ENCODE peak calls at places on chromosomes 12 and 14, in nine cellular contexts. P is uterus, B is right lobe of liver, Z is lung, A is stomach, Q is gastrocnemius medialis, L is PC-3, Y is Peyer's patch, U is astrocyte. N is an unnamed sample.

GRCh38 chr12:8823565-8824300 is 1.3 kb downstream of the A2ML1 start:
- DNase-seq in Y (no peak), B (no peak), U (peak; percentile 16), L (no peak), Q (no peak), P (peak; percentile 33), Z (peak; percentile 33), A (no peak), N (no peak)

GRCh38 chr12:131511391-131511802 is 199.5 kb upstream of the SFSWAP start:
- DNase-seq in Q (no peak), Z (no peak), U (peak; percentile 2), P (no peak), Y (no peak), A (no peak), L (peak; percentile 52), B (no peak), N (no peak)

GRCh38 chr12:116382456-116382902 is 105.0 kb upstream of the MED13L start:
- DNase-seq in U (peak; percentile 76), P (no peak), A (no peak), B (no peak), Z (no peak), Q (no peak), L (no peak), Y (no peak), N (no peak)

GRCh38 chr12:112008918-112009317 is 4.0 kb downstream of the TMEM116 start:
- DNase-seq in Z (no peak), Y (no peak), L (no peak), B (no peak), Q (no peak), P (no peak), U (no peak), A (no peak), N (no peak)

GRCh38 chr14:68792022-68792829 is 641 bp downstream of the ZFP36L1 start:
- DNase-seq in L (peak; percentile 45), U (no peak), Q (no peak), Z (peak; percentile 51), Y (peak; percentile 68), B (no peak), A (peak; percentile 29), P (peak; percentile 49), N (peak; percentile 83)

GRCh38 chr14:59254911-59255545 is 66.6 kb downstream of the DAAM1 start:
- DNase-seq in Y (no peak), A (no peak), B (no peak), P (peak; percentile 38), Z (no peak), U (peak; percentile 71), Q (peak; percentile 47), L (no peak), N (no peak)

GRCh38 chr14:61342486-61342885 is 21.1 kb downstream of the PRKCH start:
- DNase-seq in L (no peak), U (no peak), Z (no peak), P (peak; percentile 31), Y (no peak), Q (no peak), B (no peak), A (no peak), N (no peak)

GRCh38 chr12:98373982-98374381 is 141.4 kb upstream of the TMPO start:
- DNase-seq in A (no peak), L (no peak), U (no peak), B (no peak), Z (no peak), Q (no peak), Y (no peak), P (no peak), N (no peak)

GRCh38 chr12:104682790-104683279 is 226.1 kb downstream of the CHST11 start:
- DNase-seq in Z (peak; percentile 70), L (no peak), Y (no peak), B (no peak), U (no peak), A (no peak), Q (no peak), P (no peak), N (no peak)

GRCh38 chr12:80553316-80553715 is 109.3 kb downstream of the PTPRQ start:
- DNase-seq in Y (no peak), A (no peak), Z (no peak), B (no peak), L (peak; percentile 87), P (no peak), Q (no peak), U (peak; percentile 93), N (no peak)

GRCh38 chr14:54686219-54686870 is 119.4 kb downstream of the SAMD4A start:
- DNase-seq in Y (no peak), U (peak; percentile 95), Q (peak; percentile 70), P (peak; percentile 80), B (no peak), L (peak; percentile 92), Z (no peak), A (no peak), N (peak; percentile 82)

GRCh38 chr12:26028953-26029740 is 70.7 kb downstream of the RASSF8 start:
- DNase-seq in Y (no peak), Q (no peak), Z (no peak), L (peak; percentile 85), U (no peak), A (no peak), P (peak; percentile 37), B (no peak), N (no peak)

GRCh38 chr12:123621101-123621500 is 12.4 kb downstream of the EIF2B1 start:
- DNase-seq in Y (no peak), L (no peak), A (no peak), U (no peak), P (no peak), Z (no peak), Q (no peak), B (no peak), N (no peak)

GRCh38 chr14:96039633-96040311 is 610 bp downstream of the C14orf132 start:
- DNase-seq in Y (no peak), P (peak; percentile 34), B (peak; percentile 51), A (no peak), Q (no peak), Z (no peak), L (no peak), U (peak; percentile 14), N (no peak)

GRCh38 chr14:97177016-97177415 is 379.8 kb downstream of the VRK1 start:
- DNase-seq in U (no peak), P (no peak), A (no peak), Z (no peak), Q (no peak), Y (no peak), B (no peak), L (peak; percentile 81), N (no peak)

GRCh38 chr12:75568387-75568786 is 57.0 kb upstream of the KRR1 start:
- DNase-seq in L (no peak), U (peak; percentile 56), Y (no peak), Z (no peak), Q (no peak), B (no peak), P (no peak), A (no peak), N (no peak)

GRCh38 chr12:39619660-39620433 is at the start of gene ABCD2:
- DNase-seq in L (peak; percentile 65), A (peak; percentile 31), Z (no peak), Q (peak; percentile 59), B (peak; percentile 45), Y (peak; percentile 57), P (peak; percentile 84), U (peak; percentile 83), N (peak; percentile 81)

GRCh38 chr14:103216857-103217256 is 93.6 kb downstream of the TNFAIP2 start:
- DNase-seq in B (no peak), A (no peak), Z (no peak), Q (no peak), U (no peak), Y (no peak), P (no peak), L (no peak), N (no peak)

GRCh38 chr14:31271648-31272047 is 64.1 kb upstream of the HECTD1 start:
- DNase-seq in Q (no peak), A (no peak), P (no peak), L (no peak), Y (no peak), Z (no peak), B (no peak), U (no peak), N (no peak)
- H3K27ac ChIP-seq in Q (no peak overlapping the region), A (no peak overlapping the region), P (no peak overlapping the region), L (no peak overlapping the region), Y (no peak overlapping the region), Z (no peak overlapping the region), B (no peak overlapping the region), U (no peak overlapping the region), N (no peak overlapping the region)

GRCh38 chr14:73236752-73237218 is 521 bp upstream of the PAPLN start:
- DNase-seq in Y (no peak), Q (no peak), Z (no peak), B (no peak), L (no peak), A (no peak), U (no peak), P (no peak), N (no peak)

GRCh38 chr14:73236157-73236556 is 1.1 kb upstream of the PAPLN start:
- DNase-seq in Y (no peak), U (no peak), Z (no peak), A (no peak), Q (no peak), P (no peak), L (no peak), B (no peak), N (peak; percentile 70)

GRCh38 chr14:73234586-73235394 is 2.5 kb upstream of the PAPLN start:
- DNase-seq in Y (no peak), U (no peak), B (no peak), L (no peak), Z (no peak), Q (no peak), P (no peak), A (no peak), N (peak; percentile 59)

GRCh38 chr14:73234029-73234428 is 3.3 kb upstream of the PAPLN start:
- DNase-seq in A (no peak), U (no peak), B (no peak), Q (no peak), Z (no peak), L (no peak), P (no peak), Y (no peak), N (peak; percentile 11)

GRCh38 chr14:73235531-73236155 is 1.7 kb upstream of the PAPLN start:
- DNase-seq in U (no peak), P (no peak), Q (no peak), Y (no peak), A (no peak), B (no peak), L (no peak), Z (no peak), N (peak; percentile 68)
- TF ChIP-seq CTCF in U (no peak), P (no peak), Q (no peak), Y (no peak), A (no peak), B (no peak), L (no peak), Z (no peak), N (no peak)

DNA sequence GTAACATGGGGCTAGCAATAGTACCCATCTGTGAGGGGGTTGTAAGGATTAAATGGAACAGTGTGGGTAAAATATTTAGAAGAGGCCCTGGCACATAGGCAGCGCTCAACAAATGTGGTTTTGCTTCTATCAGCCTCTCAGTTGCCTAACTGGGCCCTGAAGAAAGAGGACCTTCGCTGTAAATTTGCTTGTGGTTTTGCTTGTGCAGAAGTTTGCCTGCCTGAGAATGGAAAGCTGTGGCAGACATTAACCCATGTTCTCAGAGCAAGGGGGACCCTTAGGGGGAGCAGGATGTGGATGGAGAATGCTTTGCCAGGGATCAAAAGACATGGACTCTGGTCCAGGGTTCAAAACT is 160.1 kb downstream of the BRMS1L start:
- DNase-seq in A (no peak), L (no peak), Y (no peak), P (no peak), Z (no peak), Q (no peak), U (no peak), B (no peak), N (no peak)
- H3K27ac ChIP-seq in A (no peak overlapping the region), L (no peak overlapping the region), Y (no peak overlapping the region), P (no peak overlapping the region), Z (no peak overlapping the region), Q (no peak overlapping the region), U (no peak overlapping the region), B (no peak overlapping the region), N (no peak overlapping the region)

GRCh38 chr12:7061138-7061537 is 620 bp downstream of the C1S start:
- DNase-seq in Y (no peak), P (no peak), Z (no peak), A (no peak), Q (no peak), L (no peak), B (no peak), U (no peak), N (peak; percentile 69)
- TF ChIP-seq CTCF in Y (no peak), P (no peak), Z (no peak), A (no peak), Q (no peak), L (no peak), B (no peak), U (no peak), N (no peak)

N was measured in coronary artery.